ENCODE peak calls at places on chromosomes 5 and 9, in ten cellular contexts. Y is pancreas, I is gastrocnemius medialis, P is lung, L is right lobe of liver, Z is neural progenitor cell, S is cardiac muscle cell, V is OCI-LY7, M is small intestine, C is colonic mucosa. X is an unnamed sample.
A peak's percentile ranks its signal among the peaks of the same experiment; 100 is the strongest.

GRCh38 chr5:139575751-139576150 is 14.6 kb downstream of the UBE2D2 start:
- DNase-seq in M (no peak), S (no peak), Z (no peak), L (no peak), C (no peak), P (no peak), Y (no peak), V (no peak), I (no peak), X (no peak)

GRCh38 chr5:56522972-56523371 is 289.8 kb upstream of the ANKRD55 start:
- DNase-seq in M (no peak), P (no peak), V (no peak), Z (no peak), I (peak; percentile 31), C (no peak), S (no peak), L (peak; percentile 66), Y (no peak), X (no peak)

GRCh38 chr9:28435456-28435855 is 862.2 kb upstream of the C9orf72 start:
- DNase-seq in P (no peak), M (no peak), C (no peak), S (no peak), Y (no peak), I (no peak), L (no peak), Z (no peak), V (no peak), X (no peak)

GRCh38 chr9:81032831-81033230 is 656.5 kb downstream of the TLE1 start:
- DNase-seq in Z (no peak), S (no peak), Y (no peak), C (no peak), I (no peak), P (no peak), V (no peak), M (no peak), L (no peak), X (no peak)

GRCh38 chr5:177476531-177477233 is 3.2 kb upstream of the DBN1 start:
- DNase-seq in I (no peak), V (no peak), Z (no peak), S (no peak), C (no peak), P (no peak), Y (no peak), L (no peak), M (no peak), X (peak; percentile 91)

GRCh38 chr9:35518212-35518917 is 28.5 kb downstream of the RUSC2 start:
- DNase-seq in S (peak; percentile 65), M (no peak), Z (peak; percentile 83), V (no peak), Y (peak; percentile 42), L (no peak), I (peak; percentile 28), C (no peak), P (peak; percentile 68), X (no peak)

GRCh38 chr5:170625221-170626165 is 121.7 kb downstream of the KCNIP1 start:
- DNase-seq in S (no peak), P (no peak), M (no peak), V (no peak), I (no peak), C (no peak), Z (peak; percentile 23), L (no peak), Y (no peak), X (no peak)

GRCh38 chr9:26928966-26929495 is 18.0 kb downstream of the PLAA start:
- DNase-seq in P (no peak), C (no peak), S (no peak), L (no peak), Y (no peak), I (no peak), M (no peak), V (no peak), Z (no peak), X (no peak)

GRCh38 chr5:1203311-1203967 is 2.0 kb downstream of the SLC6A19 start:
- DNase-seq in Z (no peak), S (no peak), V (no peak), I (no peak), P (no peak), Y (peak; percentile 24), M (no peak), C (no peak), L (peak; percentile 46), X (peak; percentile 64)

GRCh38 chr9:71781391-71781790 is 13.1 kb upstream of the CEMIP2 start:
- DNase-seq in S (no peak), V (no peak), M (peak; percentile 13), Y (no peak), C (no peak), I (no peak), P (no peak), L (no peak), Z (no peak), X (no peak)

GRCh38 chr9:76873056-76873792 is 32.7 kb downstream of the PRUNE2 start:
- DNase-seq in V (no peak), I (no peak), C (no peak), Z (peak; percentile 91), Y (no peak), P (no peak), L (no peak), S (peak; percentile 13), M (no peak), X (no peak)

GRCh38 chr5:145775893-145776444 is 59.2 kb downstream of the PRELID2 start:
- DNase-seq in L (no peak), V (no peak), P (no peak), C (no peak), S (no peak), M (no peak), Y (no peak), I (no peak), Z (no peak), X (no peak)

GRCh38 chr5:137448868-137449267 is 50.3 kb downstream of the SPOCK1 start:
- DNase-seq in P (no peak), Y (no peak), C (no peak), V (no peak), M (no peak), Z (no peak), S (no peak), L (no peak), I (no peak), X (no peak)

GRCh38 chr9:4970970-4971641 is 14.0 kb upstream of the JAK2 start:
- DNase-seq in V (peak; percentile 37), S (no peak), Y (no peak), I (no peak), L (no peak), Z (no peak), M (peak; percentile 72), P (no peak), C (no peak), X (no peak)

GRCh38 chr5:113162770-113163169 is 186.2 kb downstream of the DCP2 start:
- DNase-seq in Z (no peak), Y (no peak), P (no peak), M (no peak), I (peak; percentile 24), V (no peak), S (no peak), L (no peak), C (no peak), X (no peak)

GRCh38 chr5:14523243-14524034 is 58.2 kb upstream of the OTULINL start:
- DNase-seq in S (no peak), Y (no peak), M (no peak), V (no peak), L (no peak), P (no peak), I (no peak), C (no peak), Z (no peak), X (no peak)

GRCh38 chr9:1639166-1639565 is 376.0 kb upstream of the SMARCA2 start:
- DNase-seq in Z (no peak), P (no peak), M (no peak), Y (no peak), S (no peak), C (no peak), L (no peak), I (no peak), V (no peak), X (no peak)

GRCh38 chr9:79155308-79155707 is 416.5 kb upstream of the TLE4 start:
- DNase-seq in C (no peak), V (peak; percentile 1), P (no peak), M (no peak), S (no peak), Y (no peak), Z (no peak), L (no peak), I (no peak), X (no peak)

GRCh38 chr9:115158666-115159481 is 40.9 kb upstream of the TNC start:
- DNase-seq in L (no peak), M (no peak), V (no peak), S (no peak), C (no peak), Z (no peak), Y (no peak), P (no peak), I (no peak), X (no peak)

GRCh38 chr5:38465045-38465444 is 91.4 kb downstream of the LIFR start:
- DNase-seq in Z (no peak), L (no peak), M (no peak), V (no peak), I (peak; percentile 90), C (no peak), Y (no peak), P (no peak), S (no peak), X (no peak)

GRCh38 chr9:35424356-35425352 is 65.3 kb upstream of the RUSC2 start:
- DNase-seq in C (no peak), L (no peak), I (no peak), Z (peak; percentile 11), V (no peak), S (no peak), M (no peak), P (no peak), Y (no peak), X (no peak)

GRCh38 chr9:70258692-70259511 is at the start of gene SMC5:
- DNase-seq in Z (peak; percentile 93), Y (peak; percentile 93), L (peak; percentile 94), C (peak; percentile 89), M (peak; percentile 91), S (peak; percentile 88), P (peak; percentile 89), V (peak; percentile 90), I (peak; percentile 75), X (peak; percentile 93)
- H3K4me1 ChIP-seq in Z (peaks cover 21% of the 10 kb centered on the region), Y (peaks cover 51% of the 10 kb centered on the region), L (peaks cover 18% of the 10 kb centered on the region), C (peaks cover 7% of the 10 kb centered on the region), M (peaks cover 25% of the 10 kb centered on the region), S (peaks cover 25% of the 10 kb centered on the region), P (peaks cover 32% of the 10 kb centered on the region), V (peaks cover 34% of the 10 kb centered on the region), I (peaks cover 39% of the 10 kb centered on the region), X (peaks cover 15% of the 10 kb centered on the region)

GRCh38 chr5:173886157-173886556 is 2.0 kb upstream of the CPEB4 start:
- DNase-seq in P (no peak), Z (no peak), C (no peak), S (no peak), M (no peak), Y (no peak), I (no peak), L (no peak), V (peak; percentile 38), X (no peak)
- H3K4me1 ChIP-seq in P (peaks cover 5% of the 10 kb centered on the region), Z (no peaks in the 10 kb centered on the region), C (peaks cover 8% of the 10 kb centered on the region), S (peaks cover 20% of the 10 kb centered on the region), M (peaks cover 15% of the 10 kb centered on the region), Y (peaks cover 12% of the 10 kb centered on the region), I (no peaks in the 10 kb centered on the region), L (peaks cover 14% of the 10 kb centered on the region), V (peaks cover 59% of the 10 kb centered on the region), X (no peaks in the 10 kb centered on the region)

GRCh38 chr9:134724912-134725604 is 83.5 kb downstream of the COL5A1 start:
- DNase-seq in I (no peak), Z (no peak), L (no peak), P (no peak), S (no peak), Y (no peak), V (no peak), C (no peak), M (no peak), X (no peak)
- H3K4me1 ChIP-seq in I (no peaks in the 10 kb centered on the region), Z (no peaks in the 10 kb centered on the region), L (no peaks in the 10 kb centered on the region), P (no peaks in the 10 kb centered on the region), S (no peaks in the 10 kb centered on the region), Y (no peaks in the 10 kb centered on the region), V (no peaks in the 10 kb centered on the region), C (no peaks in the 10 kb centered on the region), M (no peaks in the 10 kb centered on the region), X (no peaks in the 10 kb centered on the region)

GRCh38 chr9:109020113-109020512 is 6.8 kb upstream of the CTNNAL1 start:
- DNase-seq in V (no peak), M (no peak), Z (no peak), I (no peak), C (no peak), S (no peak), L (no peak), Y (no peak), P (no peak), X (no peak)
- H3K4me1 ChIP-seq in V (peaks cover 4% of the 10 kb centered on the region), M (no peaks in the 10 kb centered on the region), Z (peaks cover under 1% of the 10 kb centered on the region), I (peaks cover 21% of the 10 kb centered on the region), C (no peaks in the 10 kb centered on the region), S (peaks cover 34% of the 10 kb centered on the region), L (peaks cover 15% of the 10 kb centered on the region), Y (peaks cover 19% of the 10 kb centered on the region), P (peaks cover 22% of the 10 kb centered on the region), X (no peaks in the 10 kb centered on the region)

X was measured in aorta.